ENCODE peak calls at places on chromosomes 1 and 21, in five cellular contexts. W is heart left ventricle; Y is psoas muscle; J is effector memory CD4-positive, alpha-beta T cell; L is AG10803. O is an unnamed sample.

GRCh38 chr21:34916446-34916845 is 132.7 kb downstream of the RUNX1 start:
- DNase-seq in W (no peak), Y (no peak), J (no peak), L (peak; percentile 98), O (no peak)

GRCh38 chr1:12251442-12251841 is 21.6 kb downstream of the VPS13D start:
- DNase-seq in W (no peak), Y (no peak), J (no peak), L (peak; percentile 28), O (peak; percentile 21)

GRCh38 chr1:17251699-17252376 is 2.9 kb downstream of the PADI3 start:
- DNase-seq in W (no peak), Y (peak; percentile 8), J (no peak), L (peak; percentile 25), O (no peak)

GRCh38 chr1:19688041-19688842 is 23.6 kb downstream of the HTR6 start:
- DNase-seq in W (no peak), Y (no peak), J (no peak), L (no peak), O (no peak)

GRCh38 chr1:233183226-233184020 is 112.1 kb downstream of the PCNX2 start:
- DNase-seq in W (no peak), Y (no peak), J (no peak), L (peak; percentile 23), O (peak; percentile 8)

GRCh38 chr1:65213271-65213905 is 65.4 kb downstream of the AK4 start:
- DNase-seq in W (no peak), Y (no peak), J (no peak), L (no peak), O (no peak)

GRCh38 chr1:228396770-228397453 is 9.7 kb downstream of the TRIM11 start:
- DNase-seq in W (no peak), Y (peak; percentile 36), J (no peak), L (no peak), O (no peak)

GRCh38 chr1:3539707-3540425 is 71.4 kb downstream of the MEGF6 start:
- DNase-seq in W (no peak), Y (peak; percentile 66), J (no peak), L (peak; percentile 62), O (no peak)

GRCh38 chr21:42670058-42670830 is 16.8 kb downstream of the PDE9A start:
- DNase-seq in W (no peak), Y (no peak), J (no peak), L (no peak), O (no peak)

GRCh38 chr21:45357436-45358260 is 47.3 kb upstream of the COL18A1 start:
- DNase-seq in W (peak; percentile 73), Y (peak; percentile 75), J (no peak), L (peak; percentile 55), O (no peak)

GRCh38 chr1:171245458-171246064 is 2.7 kb upstream of the FMO1 start:
- DNase-seq in W (no peak), Y (no peak), J (no peak), L (peak; percentile 47), O (no peak)

GRCh38 chr1:11797525-11798216 is 8.1 kb downstream of the MTHFR start:
- DNase-seq in W (peak; percentile 72), Y (no peak), J (no peak), L (no peak), O (no peak)

GRCh38 chr1:84260852-84261518 is 40.5 kb upstream of the SAMD13 start:
- DNase-seq in W (no peak), Y (no peak), J (no peak), L (no peak), O (no peak)

GRCh38 chr1:246565751-246566127 is 322 bp downstream of the TFB2M start:
- DNase-seq in W (no peak), Y (no peak), J (no peak), L (no peak), O (no peak)

DNA sequence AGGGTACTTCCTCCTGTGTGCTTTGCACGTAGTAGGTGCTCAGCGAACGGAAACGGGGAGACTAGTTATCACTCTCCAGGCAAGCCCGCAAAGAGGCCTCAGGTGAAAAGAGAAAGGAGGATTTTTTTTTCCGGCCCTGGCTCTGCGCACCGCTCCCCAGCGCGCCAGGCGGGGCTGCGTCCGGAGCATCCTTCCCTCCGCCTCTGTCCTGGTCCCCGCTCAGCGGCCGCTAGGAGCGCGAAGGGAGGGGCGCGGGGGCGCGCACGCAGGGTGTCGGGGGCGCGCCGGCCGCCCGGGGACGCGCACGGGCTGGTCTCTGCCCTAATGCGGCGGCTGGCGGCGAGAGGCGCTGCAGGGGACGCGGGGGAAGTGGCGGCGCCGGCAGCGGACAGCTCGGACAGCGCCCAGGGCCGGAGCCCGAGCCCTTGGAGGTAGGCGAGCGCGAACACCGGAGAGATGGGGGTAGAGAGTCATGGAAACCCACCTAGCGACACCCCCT is 42.3 kb upstream of the NFASC start:
- DNase-seq in W (peak; percentile 77), Y (peak; percentile 72), J (no peak), L (peak; percentile 76), O (peak; percentile 20)
- H3K4me3 ChIP-seq in W (peak overlapping the region; percentile 71), Y (peak overlapping the region; percentile 51), J (no peak overlapping the region), L (peak overlapping the region; percentile 82), O (peak overlapping the region; percentile 50)

GRCh38 chr1:216793303-216793702 is 70.1 kb upstream of the ESRRG start:
- DNase-seq in W (no peak), Y (no peak), J (no peak), L (no peak), O (no peak)
- H3K4me3 ChIP-seq in W (no peak overlapping the region), Y (no peak overlapping the region), J (no peak overlapping the region), L (no peak overlapping the region), O (no peak overlapping the region)

GRCh38 chr1:54120018-54120697 is 32.6 kb downstream of the CDCP2 start:
- DNase-seq in W (no peak), Y (no peak), J (no peak), L (no peak), O (no peak)
- H3K4me3 ChIP-seq in W (no peak overlapping the region), Y (no peak overlapping the region), J (no peak overlapping the region), L (no peak overlapping the region), O (no peak overlapping the region)

DNA sequence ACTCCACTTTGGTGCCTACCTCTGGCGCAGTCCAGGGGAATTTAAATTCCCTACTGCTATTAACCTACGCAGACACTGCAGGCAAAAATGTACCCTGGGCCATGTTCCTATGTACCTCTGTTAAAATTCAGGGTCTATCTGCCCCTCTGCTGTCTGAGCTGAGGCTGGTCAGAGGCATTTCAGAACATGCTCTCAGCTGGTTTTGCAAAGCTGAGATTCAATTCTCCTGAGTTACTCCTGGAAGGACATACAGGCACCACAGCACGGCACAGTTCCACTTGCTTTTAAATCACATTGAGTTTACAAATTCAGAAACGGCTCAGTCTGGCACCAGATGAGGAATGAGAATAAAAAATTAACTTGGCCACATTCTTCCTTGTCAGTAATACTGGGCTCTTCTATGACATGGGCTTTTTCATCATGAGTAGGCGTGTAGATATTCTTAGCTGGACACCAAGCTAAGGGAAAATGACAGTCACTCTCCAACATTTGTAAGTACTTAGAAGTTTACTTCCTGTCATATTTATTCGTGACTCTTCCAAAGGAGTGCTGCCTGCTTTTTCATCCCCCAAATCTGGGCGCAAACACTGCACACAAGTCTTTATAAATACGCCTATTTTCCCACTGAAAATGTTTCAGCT is 2.0 kb downstream of the C1orf198 start:
- DNase-seq in W (no peak), Y (no peak), J (no peak), L (peak; percentile 73), O (no peak)
- H3K4me3 ChIP-seq in W (peak overlapping the region; percentile 78), Y (peak overlapping the region; percentile 85), J (no peak overlapping the region), L (peak overlapping the region; percentile 90), O (peak overlapping the region; percentile 88)

GRCh38 chr1:56517404-56518130 is 61.8 kb downstream of the PLPP3 start:
- DNase-seq in W (no peak), Y (no peak), J (no peak), L (no peak), O (no peak)

GRCh38 chr1:56520202-56520601 is 59.2 kb downstream of the PLPP3 start:
- DNase-seq in W (no peak), Y (no peak), J (no peak), L (no peak), O (no peak)

GRCh38 chr1:56513095-56513494 is 66.3 kb downstream of the PLPP3 start:
- DNase-seq in W (no peak), Y (no peak), J (no peak), L (no peak), O (no peak)

GRCh38 chr1:56515898-56516538 is 63.3 kb downstream of the PLPP3 start:
- DNase-seq in W (no peak), Y (no peak), J (no peak), L (no peak), O (no peak)

GRCh38 chr1:56516539-56517252 is 62.7 kb downstream of the PLPP3 start:
- DNase-seq in W (no peak), Y (no peak), J (no peak), L (peak; percentile 51), O (no peak)
- H3K4me3 ChIP-seq in W (no peak overlapping the region), Y (no peak overlapping the region), J (no peak overlapping the region), L (no peak overlapping the region), O (no peak overlapping the region)

GRCh38 chr1:205420938-205421337 is 918 bp downstream of the LEMD1 start:
- DNase-seq in W (no peak), Y (no peak), J (no peak), L (no peak), O (no peak)
- H3K4me3 ChIP-seq in W (no peak overlapping the region), Y (no peak overlapping the region), J (no peak overlapping the region), L (no peak overlapping the region), O (no peak overlapping the region)